ENCODE peak calls at places on chromosomes 13 and 19, in six cellular contexts. H, C, I, B, G and T are unnamed samples.

GRCh38 chr13:70579941-70580340 is 471.7 kb upstream of the KLHL1 start:
- DNase-seq in H (no peak), C (no peak), I (no peak), B (no peak), G (no peak), T (no peak)

GRCh38 chr19:14612657-14613056 is 29.8 kb downstream of the CLEC17A start:
- DNase-seq in H (no peak), C (no peak), I (no peak), B (no peak), G (no peak), T (no peak)

GRCh38 chr13:51958217-51958547 is 53.1 kb downstream of the ATP7B start:
- DNase-seq in H (no peak), C (no peak), I (no peak), B (peak; percentile 85), G (no peak), T (no peak)

GRCh38 chr19:37683520-37683919 is 28.3 kb upstream of the ZFP30 start:
- DNase-seq in H (no peak), C (no peak), I (no peak), B (no peak), G (no peak), T (no peak)

GRCh38 chr13:47119568-47120080 is 222.8 kb upstream of the HTR2A start:
- DNase-seq in H (no peak), C (no peak), I (no peak), B (no peak), G (no peak), T (no peak)

GRCh38 chr19:30481823-30482222 is 109.6 kb downstream of the ZNF536 start:
- DNase-seq in H (no peak), C (no peak), I (no peak), B (no peak), G (no peak), T (no peak)

GRCh38 chr19:30686252-30686762 is 314.1 kb downstream of the ZNF536 start:
- DNase-seq in H (no peak), C (no peak), I (peak; percentile 46), B (no peak), G (no peak), T (no peak)

GRCh38 chr13:80742027-80742426 is 401.1 kb upstream of the SPRY2 start:
- DNase-seq in H (no peak), C (no peak), I (no peak), B (no peak), G (no peak), T (no peak)

GRCh38 chr13:46716821-46717220 is 80.1 kb downstream of the ESD start:
- DNase-seq in H (no peak), C (no peak), I (no peak), B (no peak), G (no peak), T (no peak)

GRCh38 chr19:38952395-38953165 is 21.8 kb downstream of the MRPS12 start:
- DNase-seq in H (no peak), C (peak; percentile 81), I (no peak), B (peak; percentile 26), G (no peak), T (no peak)

GRCh38 chr13:24341439-24341838 is 32.1 kb downstream of the C1QTNF9 start:
- DNase-seq in H (no peak), C (no peak), I (no peak), B (no peak), G (peak; percentile 50), T (no peak)

GRCh38 chr13:67763316-67763715 is 533.2 kb upstream of the PCDH9 start:
- DNase-seq in H (no peak), C (no peak), I (no peak), B (no peak), G (no peak), T (no peak)

DNA sequence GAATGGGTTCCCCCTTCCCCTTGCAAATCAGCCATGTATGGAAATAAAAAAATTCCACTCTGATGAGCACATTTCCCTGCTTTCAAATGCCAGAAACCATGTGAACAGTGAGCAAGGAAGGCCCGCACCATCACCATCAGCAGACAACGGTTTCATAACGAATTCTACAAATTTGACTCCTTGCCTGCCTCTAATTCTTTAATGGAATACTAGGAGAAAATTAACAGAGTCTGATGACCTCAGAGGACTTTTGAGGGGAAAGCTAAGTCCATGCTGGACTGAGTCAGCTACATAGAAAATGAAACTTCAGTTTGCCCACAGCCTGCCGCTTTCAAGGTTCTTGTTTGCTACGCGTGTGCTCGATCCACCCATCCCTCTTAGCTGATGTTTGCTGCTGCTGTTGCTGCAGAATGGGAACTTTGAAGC is 46.7 kb upstream of the KL start:
- DNase-seq in H (no peak), C (no peak), I (no peak), B (no peak), G (no peak), T (no peak)
- H3K27ac ChIP-seq in H (peak overlapping the region; percentile 15), C (no peak overlapping the region), I (peak overlapping the region; percentile 67), B (peak overlapping the region; percentile 51), G (peak overlapping the region; percentile 56), T (peak overlapping the region; percentile 87)

GRCh38 chr19:45003485-45003884 is 2.2 kb downstream of the RELB start:
- DNase-seq in H (no peak), C (no peak), I (no peak), B (no peak), G (no peak), T (no peak)

GRCh38 chr19:45005787-45006186 is 4.5 kb downstream of the RELB start:
- DNase-seq in H (no peak), C (no peak), I (no peak), B (peak; percentile 85), G (no peak), T (no peak)

GRCh38 chr19:44998025-44998424 is 3.2 kb upstream of the RELB start:
- DNase-seq in H (no peak), C (no peak), I (no peak), B (no peak), G (no peak), T (no peak)

GRCh38 chr19:45001087-45001739 is at the start of gene RELB:
- DNase-seq in H (peak; percentile 97), C (peak; percentile 99), I (peak; percentile 98), B (peak; percentile 98), G (peak; percentile 98), T (peak; percentile 96)
- TF ChIP-seq EP300 in H (no peak), C (no peak), I (peak; percentile 56), B (peak; percentile 25), G (no peak), T (peak; percentile 67)

GRCh38 chr19:10074153-10074552 is 12.0 kb upstream of the SHFL start:
- DNase-seq in H (no peak), C (no peak), I (no peak), B (no peak), G (no peak), T (no peak)

GRCh38 chr19:10068205-10068604 is 17.9 kb upstream of the SHFL start:
- DNase-seq in H (no peak), C (no peak), I (no peak), B (no peak), G (no peak), T (no peak)

GRCh38 chr19:10070730-10071446 is 15.2 kb upstream of the SHFL start:
- DNase-seq in H (no peak), C (no peak), I (no peak), B (no peak), G (no peak), T (no peak)

DNA sequence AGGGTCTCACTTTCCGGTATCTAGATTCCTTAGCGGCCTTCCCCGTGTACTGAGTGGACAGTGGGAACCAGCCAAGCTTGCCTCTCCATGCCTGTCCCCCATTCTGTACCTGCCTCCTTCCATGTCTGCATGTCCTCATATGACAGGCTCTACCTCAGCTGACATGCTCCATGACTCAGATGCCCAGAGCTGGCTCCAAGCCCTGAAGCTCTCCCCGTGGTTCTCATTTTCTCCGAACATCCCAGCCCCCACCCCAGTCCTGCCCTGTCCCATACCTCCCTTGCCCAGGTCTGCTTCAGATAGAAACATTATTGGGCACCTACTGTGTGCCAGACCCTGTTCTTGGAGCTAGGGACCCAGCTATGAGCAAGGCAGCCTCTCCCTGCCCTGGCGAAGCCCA is 17.1 kb upstream of the SHFL start:
- DNase-seq in H (no peak), C (no peak), I (no peak), B (no peak), G (no peak), T (no peak)
- H3K4me3 ChIP-seq in H (no peak overlapping the region), C (no peak overlapping the region), I (no peak overlapping the region), B (no peak overlapping the region), G (no peak overlapping the region), T (no peak overlapping the region)

GRCh38 chr19:46714523-46715106 is 2.3 kb downstream of the PRKD2 start:
- DNase-seq in H (no peak), C (no peak), I (no peak), B (no peak), G (no peak), T (no peak)
- H3K27ac ChIP-seq in H (peak overlapping the region; percentile 82), C (peak overlapping the region; percentile 90), I (peak overlapping the region; percentile 91), B (peak overlapping the region; percentile 96), G (peak overlapping the region; percentile 93), T (peak overlapping the region; percentile 82)

DNA sequence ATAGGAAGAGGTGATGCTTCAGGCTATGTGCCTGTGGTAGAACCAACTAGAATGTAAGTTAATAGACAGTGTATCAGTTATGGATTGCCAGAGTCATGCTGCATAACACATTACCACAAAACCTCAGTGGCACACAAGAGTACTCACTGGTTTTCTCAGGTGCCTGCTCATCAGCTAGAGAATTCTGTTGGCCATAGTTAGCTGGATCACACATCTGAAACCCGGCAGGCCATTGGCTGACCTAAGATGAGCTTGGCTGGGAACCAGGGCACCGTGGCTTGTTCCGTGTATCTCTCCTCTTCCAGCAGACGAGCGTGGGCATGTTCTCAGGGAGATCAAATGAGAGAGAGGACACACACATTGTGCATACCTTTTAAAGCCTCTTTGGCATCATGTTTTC is 76.7 kb downstream of the TEX26 start:
- DNase-seq in H (no peak), C (no peak), I (no peak), B (no peak), G (no peak), T (no peak)
- TF ChIP-seq EP300 in H (no peak), C (no peak), I (no peak), B (no peak), G (no peak), T (no peak)

GRCh38 chr19:45076851-45077730 is 813 bp upstream of the ZNF296 start:
- DNase-seq in H (no peak), C (no peak), I (no peak), B (peak; percentile 51), G (no peak), T (no peak)
- H3K4me3 ChIP-seq in H (peak overlapping the region; percentile 68), C (peak overlapping the region; percentile 66), I (peak overlapping the region; percentile 46), B (no peak overlapping the region), G (peak overlapping the region; percentile 55), T (no peak overlapping the region)